ENCODE peak calls at places on chromosomes 11 and 22, in ten cellular contexts. M, V, Q, G, T, S, B, Z, E and X are unnamed samples.
A peak's percentile ranks its signal among the peaks of the same experiment; 100 is the strongest.

GRCh38 chr11:108803781-108804180 is 138.9 kb downstream of the DDX10 start:
- DNase-seq in Q (no peak), B (no peak), T (no peak), Z (no peak), G (no peak), V (no peak), M (no peak), E (no peak), S (no peak), X (no peak)

GRCh38 chr11:69280994-69281393 is 13.0 kb upstream of the MYEOV start:
- DNase-seq in M (no peak), G (no peak), Z (no peak), V (no peak), B (peak; percentile 52), E (no peak), Q (peak; percentile 63), S (no peak), T (no peak), X (peak; percentile 88)

GRCh38 chr22:49566693-49567092 is 261.0 kb downstream of the BRD1 start:
- DNase-seq in G (no peak), T (no peak), E (no peak), V (no peak), S (no peak), Q (no peak), B (no peak), Z (no peak), M (no peak), X (no peak)

GRCh38 chr22:33579448-33580093 is 340.7 kb downstream of the LARGE1 start:
- DNase-seq in V (peak; percentile 12), Z (peak; percentile 85), S (no peak), G (peak; percentile 36), M (peak; percentile 78), E (peak; percentile 73), B (peak; percentile 73), T (peak; percentile 13), Q (peak; percentile 23), X (peak; percentile 3)

GRCh38 chr11:66717925-66718319 is 11.1 kb downstream of the SPTBN2 start:
- DNase-seq in G (no peak), S (no peak), B (no peak), E (no peak), M (no peak), V (no peak), T (no peak), Q (no peak), Z (no peak), X (no peak)

GRCh38 chr11:132858203-132858602 is 674.1 kb downstream of the OPCML start:
- DNase-seq in E (no peak), V (no peak), T (no peak), S (no peak), G (no peak), Z (peak; percentile 20), M (peak; percentile 49), Q (no peak), B (peak; percentile 75), X (peak; percentile 61)

GRCh38 chr11:113014262-113014661 is 53.0 kb downstream of the NCAM1 start:
- DNase-seq in M (peak; percentile 39), G (peak; percentile 31), Q (no peak), B (peak; percentile 63), E (no peak), S (no peak), Z (no peak), T (no peak), V (no peak), X (no peak)

GRCh38 chr22:28440517-28441366 is 238.9 kb downstream of the TTC28 start:
- DNase-seq in E (no peak), B (peak; percentile 35), Q (no peak), T (no peak), M (no peak), Z (no peak), V (peak; percentile 37), S (no peak), G (no peak), X (no peak)

GRCh38 chr22:27450448-27450847 is 351.1 kb downstream of the MN1 start:
- DNase-seq in Z (no peak), M (no peak), E (no peak), S (no peak), G (no peak), V (no peak), T (no peak), B (no peak), Q (no peak), X (no peak)

GRCh38 chr11:5807580-5807979 is 1.1 kb upstream of the OR52N2 start:
- DNase-seq in E (no peak), B (no peak), V (no peak), Z (no peak), G (no peak), T (no peak), S (no peak), Q (no peak), M (peak; percentile 14), X (no peak)

GRCh38 chr22:22574361-22574760 is 15.3 kb upstream of the PRAME start:
- DNase-seq in E (no peak), M (no peak), T (no peak), Q (no peak), Z (no peak), G (no peak), V (no peak), S (no peak), B (no peak), X (no peak)

GRCh38 chr11:20235164-20235563 is 74.9 kb upstream of the DBX1 start:
- DNase-seq in Q (no peak), E (no peak), B (no peak), Z (no peak), T (no peak), M (no peak), G (no peak), V (no peak), S (no peak), X (no peak)

GRCh38 chr11:73314121-73314948 is 6.3 kb downstream of the ARHGEF17 start:
- DNase-seq in Z (no peak), S (no peak), G (peak; percentile 60), E (no peak), M (peak; percentile 81), T (peak; percentile 54), V (no peak), Q (no peak), B (peak; percentile 98), X (peak; percentile 67)

GRCh38 chr22:48832592-48832991 is 995.1 kb downstream of the BRD1 start:
- DNase-seq in Q (no peak), V (no peak), S (no peak), Z (no peak), T (no peak), B (no peak), G (no peak), E (no peak), M (no peak), X (no peak)

GRCh38 chr11:1939006-1939626 is 8.0 kb upstream of the MRPL23 start:
- DNase-seq in V (no peak), T (no peak), Q (no peak), S (no peak), G (no peak), Z (peak; percentile 3), B (peak; percentile 66), M (no peak), E (no peak), X (peak; percentile 13)

GRCh38 chr11:58905716-58906547 is 33.4 kb upstream of the GLYATL1 start:
- DNase-seq in Z (peak; percentile 68), G (no peak), Q (no peak), E (no peak), V (peak; percentile 69), B (peak; percentile 97), T (peak; percentile 79), S (no peak), M (peak; percentile 65), X (peak; percentile 95)

GRCh38 chr22:48884786-48885185 is 942.9 kb downstream of the BRD1 start:
- DNase-seq in Q (no peak), G (no peak), S (no peak), V (no peak), M (no peak), T (no peak), Z (no peak), E (no peak), B (no peak), X (no peak)

GRCh38 chr22:44575344-44576268 is 77.6 kb upstream of the RTL6 start:
- DNase-seq in Z (no peak), V (no peak), T (no peak), Q (no peak), M (no peak), E (no peak), S (no peak), B (no peak), G (no peak), X (no peak)

GRCh38 chr11:1869427-1870325 is 16.8 kb downstream of the LSP1 start:
- DNase-seq in S (no peak), Z (no peak), B (no peak), T (no peak), E (no peak), Q (no peak), G (peak; percentile 52), V (no peak), M (no peak), X (no peak)

GRCh38 chr11:73330569-73331093 is 22.6 kb downstream of the ARHGEF17 start:
- DNase-seq in Z (peak; percentile 45), Q (no peak), B (peak; percentile 81), M (peak; percentile 49), V (no peak), T (no peak), E (no peak), S (no peak), G (no peak), X (peak; percentile 61)

GRCh38 chr22:45298934-45299505 is 10.7 kb upstream of the FAM118A start:
- DNase-seq in M (no peak), Z (no peak), B (no peak), G (no peak), S (no peak), T (no peak), E (no peak), V (no peak), Q (no peak), X (no peak)

GRCh38 chr11:64766881-64767280 is 7.1 kb upstream of the PYGM start:
- DNase-seq in M (no peak), Q (no peak), V (no peak), S (no peak), T (no peak), G (no peak), Z (no peak), E (no peak), B (no peak), X (no peak)

GRCh38 chr22:23205330-23205729 is 25.0 kb downstream of the BCR start:
- DNase-seq in G (no peak), Q (no peak), V (no peak), S (no peak), B (no peak), E (no peak), M (no peak), Z (no peak), T (no peak), X (no peak)

GRCh38 chr22:49967333-49968241 is 7.0 kb downstream of the PIM3 start:
- DNase-seq in B (peak; percentile 64), G (peak; percentile 61), S (no peak), Z (peak; percentile 11), M (peak; percentile 42), E (peak; percentile 68), T (no peak), Q (no peak), V (no peak), X (no peak)